ENCODE peak calls at places on chromosomes 3 and 15, in seven cellular contexts. P is pancreas, L is epithelial cell of esophagus, R is upper lobe of right lung, N is AG04450, S is lower leg skin, T is psoas muscle. O is an unnamed sample.
A peak's percentile ranks its signal among the peaks of the same experiment; 100 is the strongest.

GRCh38 chr3:169668957-169669681 is 5.6 kb upstream of the MECOM start:
- DNase-seq in R (peak; percentile 94), L (peak; percentile 81), T (peak; percentile 82), P (peak; percentile 95), N (no peak), S (no peak), O (peak; percentile 80)

GRCh38 chr3:59607628-59608027 is 557.8 kb upstream of the CFAP20DC start:
- DNase-seq in N (no peak), P (no peak), L (peak; percentile 11), S (no peak), T (no peak), R (no peak), O (no peak)

GRCh38 chr3:9246196-9246595 is 3.2 kb downstream of the SRGAP3 start:
- DNase-seq in N (no peak), S (no peak), T (no peak), L (no peak), R (no peak), P (no peak), O (no peak)

GRCh38 chr15:49832421-49832980 is 211.7 kb downstream of the DTWD1 start:
- DNase-seq in N (no peak), S (no peak), P (peak; percentile 62), R (no peak), T (no peak), L (peak; percentile 47), O (no peak)

GRCh38 chr3:13770390-13771169 is 109.3 kb downstream of the WNT7A start:
- DNase-seq in T (no peak), L (no peak), S (no peak), N (no peak), R (no peak), P (no peak), O (no peak)

GRCh38 chr3:177781686-177782161 is 584.4 kb upstream of the TBL1XR1 start:
- DNase-seq in N (peak; percentile 78), L (no peak), S (peak; percentile 66), P (no peak), R (no peak), T (peak; percentile 59), O (no peak)

GRCh38 chr3:100159564-100160153 is 45.4 kb upstream of the FILIP1L start:
- DNase-seq in N (peak; percentile 46), R (no peak), L (peak; percentile 20), S (no peak), T (no peak), P (no peak), O (no peak)

GRCh38 chr15:74406992-74407705 is 26.6 kb downstream of the SEMA7A start:
- DNase-seq in P (no peak), L (peak; percentile 88), T (no peak), N (peak; percentile 74), S (no peak), R (no peak), O (no peak)

GRCh38 chr15:41695750-41696436 is 35.7 kb downstream of the MGA start:
- DNase-seq in R (no peak), N (peak; percentile 16), L (peak; percentile 29), S (no peak), P (no peak), T (no peak), O (peak; percentile 73)

DNA sequence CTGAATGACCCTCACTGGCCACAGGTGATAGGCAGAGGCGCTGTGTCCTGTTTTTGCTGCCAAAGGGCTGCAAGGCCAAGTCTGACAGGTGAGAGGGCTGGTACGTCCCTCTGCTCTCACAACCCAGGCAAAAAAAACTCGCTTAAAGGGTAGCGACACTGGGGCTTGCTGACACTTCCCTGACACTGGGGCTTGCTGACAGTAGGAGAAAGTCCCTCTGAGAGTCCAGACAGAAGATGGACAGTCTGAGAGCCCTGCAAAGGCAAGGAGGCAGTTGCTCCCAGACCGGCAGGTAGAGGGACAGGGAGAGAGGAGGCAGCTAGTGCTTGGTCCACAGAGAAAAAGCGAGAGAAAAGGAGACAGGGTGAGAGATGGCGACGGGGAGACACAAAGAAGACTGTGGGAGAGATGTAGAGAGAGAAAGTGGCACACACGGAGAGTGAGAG is 575 bp downstream of the ARHGEF3 start:
- DNase-seq in T (no peak), L (peak; percentile 31), N (no peak), S (no peak), R (no peak), P (peak; percentile 66), O (peak; percentile 25)
- TF ChIP-seq CTCF in T (no peak), L (no peak), N (no peak), S (no peak), R (no peak), P (no peak), O (no peak)

GRCh38 chr15:43872416-43873020 is 45.7 kb downstream of the WDR76 start:
- DNase-seq in L (peak; percentile 79), R (no peak), S (no peak), N (peak; percentile 51), T (no peak), P (no peak), O (no peak)
- TF ChIP-seq CTCF in L (peak; percentile 66), R (peak; percentile 49), S (no peak), N (peak; percentile 80), T (peak; percentile 40), P (no peak), O (peak; percentile 14)

DNA sequence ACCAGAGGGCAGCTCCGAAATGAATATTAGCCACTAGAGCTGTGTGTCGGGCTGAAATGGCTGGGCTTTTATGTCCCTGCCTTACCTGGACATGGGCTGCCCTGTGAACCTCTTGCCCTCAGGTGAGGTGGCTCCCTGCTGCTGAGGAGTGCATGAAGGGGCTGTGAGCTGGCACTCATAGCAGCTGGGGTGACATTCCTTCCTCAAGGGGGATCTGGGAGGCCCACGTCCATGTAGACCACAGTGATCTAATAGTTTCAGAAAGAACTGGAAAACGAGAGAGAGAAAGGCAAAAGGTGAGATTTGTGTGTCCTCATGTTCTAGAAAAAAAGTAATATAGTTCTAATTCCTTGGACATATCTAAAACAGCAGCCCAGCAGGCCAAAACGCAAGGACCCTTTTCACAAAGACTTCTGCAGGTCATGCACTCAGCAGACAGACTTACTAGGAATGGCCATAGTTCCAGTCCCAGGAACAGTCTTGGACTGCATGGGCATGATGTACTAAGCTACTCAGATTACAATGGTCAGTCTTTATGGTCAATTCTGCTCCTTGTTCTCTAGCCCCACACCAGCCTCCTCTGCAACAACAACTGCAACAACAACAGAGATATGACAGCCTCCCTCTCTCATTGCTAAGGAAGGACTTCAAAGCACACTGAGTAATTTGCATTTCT is 10.8 kb upstream of the SLC24A5 start:
- DNase-seq in N (no peak), R (no peak), T (no peak), L (no peak), P (no peak), S (no peak), O (no peak)
- TF ChIP-seq CTCF in N (peak; percentile 18), R (no peak), T (no peak), L (no peak), P (no peak), S (no peak), O (no peak)

DNA sequence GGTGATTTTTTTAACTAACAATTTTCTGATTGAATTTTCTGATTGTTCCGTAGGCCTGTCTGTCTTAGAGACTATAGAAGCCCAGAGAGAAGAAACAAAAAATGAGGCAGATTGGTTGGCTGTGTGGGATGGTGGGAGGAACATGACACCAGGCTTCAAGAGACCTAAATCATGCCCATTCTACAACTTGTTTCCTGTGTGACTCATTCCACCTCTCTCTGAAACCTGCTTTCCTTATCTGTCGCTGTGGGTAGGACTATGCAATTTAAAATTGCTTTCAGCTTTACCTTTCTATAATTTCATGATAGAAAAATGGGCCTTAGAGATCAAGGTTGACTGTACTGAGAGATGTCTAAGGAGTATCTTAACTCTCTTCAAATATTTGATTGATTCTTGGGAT is 44.5 kb downstream of the OXNAD1 start:
- DNase-seq in L (peak; percentile 79), R (no peak), N (no peak), S (no peak), P (no peak), T (no peak), O (peak; percentile 43)
- TF ChIP-seq CTCF in L (no peak), R (no peak), N (no peak), S (no peak), P (no peak), T (no peak), O (no peak)

DNA sequence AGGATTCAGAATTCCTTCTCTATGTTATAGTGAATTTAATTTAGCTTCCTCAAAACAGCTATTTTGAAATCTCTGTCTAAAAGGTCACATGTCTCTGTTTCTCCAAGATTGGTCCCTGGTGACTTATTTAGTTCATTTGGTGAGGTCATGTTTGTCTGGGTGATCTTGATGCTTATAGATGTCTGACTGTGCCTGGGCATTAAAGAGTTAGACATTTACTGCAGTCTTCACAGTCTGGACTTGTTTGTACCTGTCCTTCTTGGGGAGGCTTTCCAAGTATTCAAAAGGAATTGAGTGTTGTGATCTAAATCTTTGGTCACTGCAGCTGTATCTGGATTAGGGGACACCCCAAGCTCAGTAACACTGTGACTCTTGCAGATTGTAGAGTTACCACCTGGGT is 169.5 kb upstream of the C2CD4B start:
- DNase-seq in P (no peak), L (peak; percentile 86), R (no peak), T (no peak), N (no peak), S (no peak), O (no peak)
- TF ChIP-seq CTCF in P (no peak), L (no peak), R (no peak), T (no peak), N (no peak), S (no peak), O (no peak)

GRCh38 chr3:182803006-182803405 is 9.7 kb downstream of the ATP11B start:
- DNase-seq in N (no peak), R (no peak), L (peak; percentile 53), S (no peak), P (no peak), T (no peak), O (no peak)
- TF ChIP-seq CTCF in N (no peak), R (no peak), L (no peak), S (no peak), P (no peak), T (no peak), O (no peak)

GRCh38 chr3:148455098-148455497 is 242.6 kb upstream of the AGTR1 start:
- DNase-seq in N (no peak), R (no peak), L (no peak), T (no peak), P (no peak), S (peak; percentile 69), O (no peak)

GRCh38 chr3:148464246-148464645 is 233.5 kb upstream of the AGTR1 start:
- DNase-seq in R (no peak), N (no peak), P (no peak), T (no peak), L (peak; percentile 16), S (no peak), O (no peak)

GRCh38 chr3:148460686-148461085 is 237.0 kb upstream of the AGTR1 start:
- DNase-seq in S (no peak), R (no peak), T (no peak), N (no peak), L (no peak), P (no peak), O (no peak)

DNA sequence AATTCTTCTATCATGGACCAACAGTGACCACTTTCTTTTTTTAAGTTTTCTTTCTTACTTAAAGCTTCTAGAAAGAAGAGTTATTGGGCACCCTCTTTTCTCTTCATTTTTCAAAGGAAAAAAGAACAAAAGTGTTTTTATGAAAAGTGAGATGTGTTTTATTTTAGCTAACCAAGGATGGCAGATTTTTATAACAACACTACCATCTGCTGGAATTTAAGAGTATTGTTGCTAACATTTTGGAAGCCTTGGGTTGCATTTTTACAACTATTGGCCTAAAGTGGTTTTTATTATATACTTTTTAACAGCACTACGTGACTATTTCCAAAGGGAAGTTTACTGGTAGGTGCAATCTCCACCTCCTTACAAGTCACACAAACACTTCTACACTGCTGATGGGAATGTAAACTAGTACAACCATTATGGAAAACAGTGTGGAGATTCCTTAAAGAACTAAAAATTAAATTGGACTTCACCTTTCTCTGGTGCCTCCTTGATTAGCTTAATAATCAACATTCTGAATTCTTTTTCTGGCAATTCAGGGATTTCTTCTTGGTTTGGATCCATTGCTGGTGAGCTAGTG is 237.7 kb upstream of the AGTR1 start:
- DNase-seq in P (no peak), T (no peak), S (no peak), R (no peak), N (no peak), L (no peak), O (peak; percentile 10)
- TF ChIP-seq CTCF in P (no peak), T (peak; percentile 37), S (no peak), R (peak; percentile 34), N (peak; percentile 41), L (peak; percentile 4), O (no peak)